ENCODE peak calls at places on chromosomes 5 and 9, in four cellular contexts. Z is GM12891; U is non-pigmented ciliary epithelial cell; M is stimulated activated CD4-positive, alpha-beta T cell treated with anti-CD3 and anti-CD28 coated beads, Interleukin-15, amount 100 ng/mL, for 48 hours. C is an unnamed sample.

GRCh38 chr5:94618029-94618492 is 343 bp downstream of the KIAA0825 start:
- DNase-seq in M (no peak), Z (peak), U (peak), C (peak)

GRCh38 chr9:99253772-99254431 is 31.8 kb downstream of the SEC61B start:
- DNase-seq in M (peak), U (no peak), Z (peak), C (peak)

GRCh38 chr5:16935271-16936149 is 578 bp downstream of the MYO10 start:
- DNase-seq in Z (peak), U (no peak), M (no peak), C (peak)

GRCh38 chr9:136248951-136249880 is 3.6 kb upstream of the QSOX2 start:
- DNase-seq in M (no peak), U (no peak), Z (no peak), C (no peak)

GRCh38 chr5:119340597-119341218 is 15.1 kb upstream of the TNFAIP8 start:
- DNase-seq in Z (no peak), M (no peak), U (no peak), C (no peak)

GRCh38 chr9:88532320-88532719 is 2.7 kb upstream of the NXNL2 start:
- DNase-seq in U (no peak), Z (no peak), M (no peak), C (peak)

GRCh38 chr9:134403682-134404301 is 77.5 kb downstream of the RXRA start:
- DNase-seq in U (peak), M (no peak), Z (peak), C (no peak)

GRCh38 chr5:139755892-139756671 is 39.5 kb upstream of the PSD2 start:
- DNase-seq in U (no peak), M (no peak), Z (no peak), C (no peak)

GRCh38 chr5:157370967-157371366 is 89.0 kb upstream of the NIPAL4 start:
- DNase-seq in Z (no peak), M (no peak), U (no peak), C (peak)

GRCh38 chr5:175893466-175893865 is 22.1 kb downstream of the CPLX2 start:
- DNase-seq in U (no peak), M (no peak), Z (no peak), C (no peak)

GRCh38 chr5:37090123-37090726 is 159.0 kb downstream of the CPLANE1 start:
- DNase-seq in U (no peak), Z (no peak), M (no peak), C (peak)

GRCh38 chr5:139850423-139851016 is 54.9 kb downstream of the PSD2 start:
- DNase-seq in Z (no peak), M (no peak), U (no peak), C (no peak)

GRCh38 chr5:149381986-149382338 is 2.9 kb upstream of the IL17B start:
- DNase-seq in Z (peak), U (no peak), M (peak), C (peak)

GRCh38 chr9:104778802-104779201 is 14.9 kb downstream of the NIPSNAP3B start:
- DNase-seq in U (no peak), M (no peak), Z (no peak), C (peak)

GRCh38 chr5:109350537-109351270 is 59.1 kb downstream of the PJA2 start:
- DNase-seq in Z (no peak), M (no peak), U (peak), C (no peak)

GRCh38 chr5:180589771-180590542 is 1.3 kb downstream of the SCGB3A1 start:
- DNase-seq in U (no peak), Z (peak), M (no peak), C (no peak)

GRCh38 chr9:127975376-127976315 is 5.1 kb downstream of the EEIG1 start:
- DNase-seq in U (no peak), Z (no peak), M (no peak), C (no peak)

GRCh38 chr5:179250561-179251225 is 94.6 kb downstream of the ADAMTS2 start:
- DNase-seq in M (no peak), Z (no peak), U (no peak), C (no peak)

GRCh38 chr5:109192543-109193281 is 217.1 kb downstream of the PJA2 start:
- DNase-seq in M (no peak), U (no peak), Z (no peak), C (no peak)

GRCh38 chr5:115382989-115383388 is 86.5 kb upstream of the CCDC112 start:
- DNase-seq in M (no peak), Z (no peak), U (no peak), C (no peak)

GRCh38 chr5:137598341-137598740 is 99.2 kb upstream of the SPOCK1 start:
- DNase-seq in U (no peak), M (no peak), Z (no peak), C (no peak)

GRCh38 chr9:69385474-69386091 is 60.6 kb downstream of the ENTREP1 start:
- DNase-seq in M (no peak), U (no peak), Z (no peak), C (peak)

GRCh38 chr5:106167766-106168165 is 1503.0 kb downstream of the EFNA5 start:
- DNase-seq in U (no peak), Z (no peak), M (no peak), C (no peak)

GRCh38 chr9:19306568-19306967 is 73.5 kb downstream of the RPS6 start:
- DNase-seq in Z (no peak), M (no peak), U (no peak), C (peak)

GRCh38 chr5:136201870-136202269 is 8.9 kb upstream of the SMIM32 start:
- DNase-seq in U (no peak), Z (no peak), M (no peak), C (no peak)

GRCh38 chr9:72365525-72366256 is 683 bp upstream of the ZFAND5 start:
- DNase-seq in U (no peak), Z (peak), M (peak), C (peak)

GRCh38 chr5:112063191-112063590 is 306.2 kb upstream of the NREP start:
- DNase-seq in U (no peak), Z (no peak), M (no peak), C (no peak)

GRCh38 chr5:14959443-14960119 is 88.0 kb upstream of the ANKH start:
- DNase-seq in U (no peak), M (no peak), Z (no peak), C (no peak)

C was measured in mesendoderm.